ENCODE peak calls at places on chromosome 1, in five cellular contexts. One of them, this sample, is unnamed. For H3K9me3, the result is how much of the 10 kb centered on the place peaks cover.

GRCh38 chr1:211323156-211324063 is 3.2 kb upstream of the TRAF5 start:
- DNase-seq in IMR-90: peak
- DNase-seq in H1: no peak
- DNase-seq in H9: peak
- DNase-seq in neuronal stem cell: peak
- DNase-seq in this sample: peak

GRCh38 chr1:1144122-1144842 is 28.4 kb upstream of the C1orf159 start:
- DNase-seq in H9: peak
- DNase-seq in IMR-90: no peak
- DNase-seq in neuronal stem cell: no peak
- DNase-seq in H1: no peak
- DNase-seq in this sample: no peak

GRCh38 chr1:108560430-108561144 is 687 bp downstream of the EEIG2 start:
- DNase-seq in H9: peak
- DNase-seq in neuronal stem cell: no peak
- DNase-seq in IMR-90: peak
- DNase-seq in H1: peak
- DNase-seq in this sample: peak

GRCh38 chr1:206834711-206835110 is 30.7 kb upstream of the IL20 start:
- DNase-seq in IMR-90: no peak
- DNase-seq in H1: no peak
- DNase-seq in H9: no peak
- DNase-seq in neuronal stem cell: no peak
- DNase-seq in this sample: no peak

GRCh38 chr1:241775021-241775420 is 73.0 kb upstream of the EXO1 start:
- DNase-seq in neuronal stem cell: no peak
- DNase-seq in IMR-90: no peak
- DNase-seq in H1: no peak
- DNase-seq in H9: no peak
- DNase-seq in this sample: no peak

GRCh38 chr1:154550070-154550469 is 8.4 kb downstream of the UBE2Q1 start:
- DNase-seq in neuronal stem cell: no peak
- DNase-seq in H9: no peak
- DNase-seq in IMR-90: no peak
- DNase-seq in H1: no peak
- DNase-seq in this sample: no peak

GRCh38 chr1:238690415-238690814 is 696.0 kb upstream of the CHRM3 start:
- DNase-seq in H1: no peak
- DNase-seq in neuronal stem cell: no peak
- DNase-seq in IMR-90: peak
- DNase-seq in H9: no peak
- DNase-seq in this sample: peak

GRCh38 chr1:221937155-221937953 is 195.5 kb upstream of the DUSP10 start:
- DNase-seq in H1: no peak
- DNase-seq in H9: no peak
- DNase-seq in IMR-90: no peak
- DNase-seq in neuronal stem cell: no peak
- DNase-seq in this sample: no peak

GRCh38 chr1:64864018-64864945 is 102.1 kb downstream of the JAK1 start:
- DNase-seq in neuronal stem cell: no peak
- DNase-seq in H9: no peak
- DNase-seq in IMR-90: no peak
- DNase-seq in H1: no peak
- DNase-seq in this sample: peak

GRCh38 chr1:6086762-6087401 is 41.2 kb downstream of the KCNAB2 start:
- DNase-seq in neuronal stem cell: no peak
- DNase-seq in H9: no peak
- DNase-seq in IMR-90: no peak
- DNase-seq in H1: no peak
- DNase-seq in this sample: no peak

GRCh38 chr1:113307771-113308451 is 82.4 kb upstream of the MAGI3 start:
- DNase-seq in H9: no peak
- DNase-seq in H1: no peak
- DNase-seq in neuronal stem cell: no peak
- DNase-seq in IMR-90: peak
- DNase-seq in this sample: peak

GRCh38 chr1:247295274-247295684 is 36.4 kb downstream of the ZNF496 start:
- DNase-seq in H1: peak
- DNase-seq in H9: peak
- DNase-seq in neuronal stem cell: no peak
- DNase-seq in IMR-90: peak
- DNase-seq in this sample: no peak

DNA sequence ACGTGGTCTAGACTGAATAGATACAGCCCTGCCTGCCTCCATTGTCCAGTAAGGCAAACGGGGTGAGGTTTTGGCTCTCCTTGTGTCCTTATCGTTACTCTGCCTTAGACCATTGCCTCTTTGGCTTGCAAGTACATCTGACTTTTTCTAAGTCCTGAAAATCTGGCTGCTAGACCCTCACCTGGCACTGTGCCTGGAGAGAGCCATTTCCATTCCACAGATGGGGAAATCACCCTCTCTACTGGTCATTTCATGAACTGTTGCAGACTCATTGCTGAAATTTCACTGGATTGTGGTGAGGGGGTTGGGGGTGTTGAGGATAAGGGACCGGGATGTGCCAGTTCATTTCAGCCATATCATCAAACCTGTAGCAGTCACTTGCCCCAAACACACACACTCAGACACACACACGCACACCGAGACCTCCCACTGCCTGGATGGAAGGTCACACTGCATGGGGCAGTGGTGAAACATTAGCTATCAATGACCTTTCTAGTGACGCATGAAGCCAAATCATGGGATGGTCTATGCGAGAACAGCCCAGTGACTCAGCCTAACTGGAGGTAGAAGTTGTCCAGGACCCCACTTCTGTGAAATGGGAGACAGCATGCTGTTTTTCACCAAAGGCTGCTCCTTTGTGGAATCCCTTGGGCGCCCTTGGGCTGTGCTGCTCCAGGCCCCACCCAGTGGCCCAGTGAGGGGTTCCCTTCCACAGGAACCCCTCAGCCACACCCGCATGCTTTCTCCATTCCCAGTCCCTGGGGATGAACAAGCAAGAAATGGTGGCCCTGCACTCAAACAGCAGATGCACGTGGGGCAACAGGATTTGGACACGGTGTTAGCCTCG is 34.9 kb upstream of the VASH2 start:
- DNase-seq in H9: peak
- DNase-seq in neuronal stem cell: no peak
- DNase-seq in H1: no peak
- DNase-seq in IMR-90: peak
- DNase-seq in this sample: peak
- H2BK15ac ChIP-seq in H9: no peak
- H2BK15ac ChIP-seq in neuronal stem cell: no peak
- H2BK15ac ChIP-seq in H1: peak
- H2BK15ac ChIP-seq in IMR-90: peak
- H2BK15ac ChIP-seq in this sample: no peak

GRCh38 chr1:36163426-36163825 is 7.5 kb downstream of the MAP7D1 start:
- DNase-seq in IMR-90: no peak
- DNase-seq in H1: no peak
- DNase-seq in neuronal stem cell: no peak
- DNase-seq in H9: no peak
- DNase-seq in this sample: no peak
- H3K9me3 ChIP-seq in IMR-90: under half
- H3K9me3 ChIP-seq in H1: under half
- H3K9me3 ChIP-seq in neuronal stem cell: under half
- H3K9me3 ChIP-seq in H9: under half
- H3K9me3 ChIP-seq in this sample: under half

DNA sequence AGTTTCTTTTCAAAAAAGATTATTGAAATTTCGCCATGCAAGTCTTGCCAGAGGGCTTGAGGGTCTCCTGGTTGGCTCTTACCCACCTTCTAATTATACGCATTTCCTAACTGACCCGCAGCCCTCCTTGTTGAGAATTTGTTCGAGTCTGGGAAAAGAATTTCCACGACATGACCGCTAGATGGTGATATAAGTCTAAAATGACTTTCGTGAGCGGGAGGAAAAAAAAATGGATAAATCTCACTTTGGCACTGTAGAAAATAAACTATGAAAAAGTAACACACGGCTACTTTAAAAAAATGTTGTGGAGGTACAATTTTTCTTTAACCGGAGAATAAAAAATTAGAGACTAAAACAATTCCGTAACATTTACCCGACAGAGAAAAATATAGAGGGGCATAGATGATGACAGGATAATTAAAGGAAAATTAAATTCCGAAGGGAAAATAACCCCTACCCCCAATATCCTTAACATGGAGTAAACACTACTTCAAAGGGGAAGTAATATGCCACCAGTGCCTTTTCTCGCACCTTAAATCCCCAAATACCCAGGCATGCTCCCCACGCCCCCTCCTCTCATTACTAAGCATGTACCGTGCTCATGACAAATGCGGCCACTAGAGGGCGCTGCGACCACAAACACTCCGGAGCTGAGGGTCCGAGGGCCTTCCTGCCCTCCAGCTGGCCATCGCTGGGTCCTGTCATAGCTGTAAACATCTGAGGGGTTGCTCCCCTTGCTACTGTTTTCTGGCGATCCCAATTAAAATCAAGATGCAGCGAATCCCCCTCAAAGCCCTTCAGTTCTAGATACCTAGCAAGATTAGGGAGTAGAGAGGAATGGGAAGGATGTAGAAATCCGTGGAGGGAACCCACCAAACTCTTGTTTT is 266.9 kb downstream of the ASTN1 start:
- DNase-seq in neuronal stem cell: peak
- DNase-seq in H9: peak
- DNase-seq in IMR-90: peak
- DNase-seq in H1: peak
- DNase-seq in this sample: peak
- H2BK15ac ChIP-seq in neuronal stem cell: no peak
- H2BK15ac ChIP-seq in H9: no peak
- H2BK15ac ChIP-seq in IMR-90: no peak
- H2BK15ac ChIP-seq in H1: no peak
- H2BK15ac ChIP-seq in this sample: no peak

DNA sequence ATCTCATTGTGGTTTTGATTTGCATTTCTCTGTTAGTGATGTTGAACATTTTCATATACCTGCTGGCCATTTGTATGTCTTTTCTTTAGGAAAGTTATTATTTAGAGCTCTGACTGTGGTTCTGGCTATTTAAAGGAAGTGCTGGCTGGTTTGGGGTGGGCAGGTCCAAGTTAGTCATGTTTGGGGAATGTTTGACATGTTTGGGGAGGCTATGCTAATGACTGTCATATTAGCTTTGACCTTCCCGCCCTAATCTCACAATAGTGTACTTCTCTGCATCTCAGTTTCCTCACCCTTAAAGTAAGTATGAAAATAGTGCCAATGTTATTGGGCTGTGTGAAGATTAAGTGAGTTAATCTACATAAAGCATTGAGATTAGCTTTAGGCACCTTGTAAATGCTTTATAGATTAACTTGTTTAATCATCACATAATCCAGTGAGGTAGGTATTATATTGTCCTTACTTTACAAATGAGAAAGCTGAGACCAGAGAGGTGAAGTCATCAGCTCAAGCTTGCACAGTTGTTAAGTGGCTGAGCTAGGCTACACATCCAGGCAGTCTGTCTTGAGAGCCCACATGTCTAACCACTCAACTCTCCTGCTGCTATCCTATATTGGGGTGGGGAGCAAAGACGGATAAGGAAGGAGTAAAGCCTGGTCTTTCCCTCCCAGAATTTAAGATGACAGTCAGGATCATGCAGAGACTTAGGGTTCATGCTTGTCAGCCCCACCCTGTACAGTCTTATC is 22.7 kb upstream of the CRNN start:
- DNase-seq in H1: no peak
- DNase-seq in IMR-90: no peak
- DNase-seq in H9: no peak
- DNase-seq in neuronal stem cell: no peak
- DNase-seq in this sample: no peak
- H3K9me3 ChIP-seq in H1: half or more
- H3K9me3 ChIP-seq in IMR-90: under half
- H3K9me3 ChIP-seq in H9: under half
- H3K9me3 ChIP-seq in neuronal stem cell: under half
- H3K9me3 ChIP-seq in this sample: under half

DNA sequence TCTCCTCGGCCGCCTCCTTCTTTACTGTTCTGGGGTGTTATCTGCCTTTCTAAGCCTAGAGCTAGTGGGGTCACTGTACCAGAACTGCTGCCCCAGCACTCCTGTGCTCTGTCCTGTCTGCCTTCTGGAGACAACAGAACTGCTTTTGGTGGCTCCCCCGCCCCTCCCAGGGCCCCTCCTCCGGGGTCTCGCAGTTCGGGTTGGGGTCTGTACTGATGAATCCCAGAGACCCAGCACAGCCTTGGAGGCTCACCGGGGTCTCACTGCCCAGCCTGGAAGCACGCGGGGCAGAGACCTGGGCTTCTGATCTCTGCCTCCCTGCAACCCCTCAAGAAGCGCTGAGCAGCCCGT is 3.2 kb upstream of the PLEKHA6 start:
- DNase-seq in H9: no peak
- DNase-seq in H1: no peak
- DNase-seq in neuronal stem cell: no peak
- DNase-seq in IMR-90: no peak
- DNase-seq in this sample: no peak
- H2BK15ac ChIP-seq in H9: no peak
- H2BK15ac ChIP-seq in H1: no peak
- H2BK15ac ChIP-seq in neuronal stem cell: no peak
- H2BK15ac ChIP-seq in IMR-90: peak
- H2BK15ac ChIP-seq in this sample: peak

GRCh38 chr1:68542586-68542985 is 45.7 kb upstream of the DEPDC1 start:
- DNase-seq in H9: no peak
- DNase-seq in neuronal stem cell: no peak
- DNase-seq in H1: no peak
- DNase-seq in IMR-90: no peak
- DNase-seq in this sample: peak

GRCh38 chr1:68544651-68545050 is 47.8 kb upstream of the DEPDC1 start:
- DNase-seq in H1: no peak
- DNase-seq in H9: no peak
- DNase-seq in neuronal stem cell: no peak
- DNase-seq in IMR-90: no peak
- DNase-seq in this sample: no peak
- H3K9me3 ChIP-seq in H1: under half
- H3K9me3 ChIP-seq in H9: under half
- H3K9me3 ChIP-seq in neuronal stem cell: under half
- H3K9me3 ChIP-seq in IMR-90: under half
- H3K9me3 ChIP-seq in this sample: under half

This sample was measured in mesenchymal stem cell.